ENCODE peak calls at places on chromosomes 5 and 9, in five cellular contexts. H is T-helper 17 cell; X is AG10803; K is naive thymus-derived CD4-positive, alpha-beta T cell; S is amniotic stem cell. G is an unnamed sample.

GRCh38 chr9:116712781-116713180 is 25.7 kb downstream of the TRIM32 start:
- DNase-seq in H (no peak), X (no peak), K (no peak), S (no peak), G (no peak)

GRCh38 chr9:124776952-124777645 is at the start of gene OLFML2A:
- DNase-seq in H (peak; percentile 35), X (no peak), K (no peak), S (no peak), G (no peak)

GRCh38 chr9:108184941-108185340 is 670.8 kb downstream of the ACTL7B start:
- DNase-seq in H (no peak), X (peak; percentile 76), K (no peak), S (no peak), G (no peak)

GRCh38 chr9:114114364-114114763 is 15.3 kb upstream of the KIF12 start:
- DNase-seq in H (no peak), X (peak; percentile 23), K (no peak), S (no peak), G (no peak)

GRCh38 chr5:95262933-95263660 is 21.8 kb downstream of the MCTP1 start:
- DNase-seq in H (no peak), X (no peak), K (no peak), S (no peak), G (no peak)

GRCh38 chr9:128082173-128082572 is 14.1 kb downstream of the SLC25A25 start:
- DNase-seq in H (no peak), X (no peak), K (no peak), S (no peak), G (no peak)

GRCh38 chr9:93028448-93029006 is 30.0 kb upstream of the SUSD3 start:
- DNase-seq in H (peak; percentile 61), X (no peak), K (peak; percentile 79), S (no peak), G (no peak)

GRCh38 chr5:80408976-80409926 is 1.4 kb downstream of the ZFYVE16 start:
- DNase-seq in H (no peak), X (peak; percentile 5), K (no peak), S (no peak), G (no peak)

GRCh38 chr5:33460210-33460609 is 19.4 kb downstream of the TARS1 start:
- DNase-seq in H (no peak), X (no peak), K (no peak), S (no peak), G (no peak)

GRCh38 chr5:139652788-139653241 is 4.7 kb downstream of the CXXC5 start:
- DNase-seq in H (no peak), X (no peak), K (no peak), S (no peak), G (no peak)

GRCh38 chr9:134619983-134620612 is 21.5 kb upstream of the COL5A1 start:
- DNase-seq in H (no peak), X (no peak), K (no peak), S (no peak), G (no peak)

GRCh38 chr5:56815657-56816545 is 552 bp downstream of the MAP3K1 start:
- DNase-seq in H (peak; percentile 38), X (peak; percentile 40), K (peak; percentile 43), S (peak; percentile 18), G (no peak)

GRCh38 chr9:136618578-136619547 is 43.9 kb upstream of the EGFL7 start:
- DNase-seq in H (no peak), X (no peak), K (no peak), S (no peak), G (no peak)

GRCh38 chr9:137269231-137269772 is 8.2 kb upstream of the TOR4A start:
- DNase-seq in H (no peak), X (peak; percentile 32), K (no peak), S (no peak), G (no peak)

GRCh38 chr9:22169243-22169642 is 160.1 kb upstream of the CDKN2B start:
- DNase-seq in H (no peak), X (peak; percentile 41), K (no peak), S (peak; percentile 16), G (no peak)

GRCh38 chr5:114377946-114378345 is 16.1 kb downstream of the KCNN2 start:
- DNase-seq in H (no peak), X (no peak), K (no peak), S (no peak), G (no peak)

GRCh38 chr5:27702339-27702820 is 664.0 kb upstream of the CDH9 start:
- DNase-seq in H (no peak), X (peak; percentile 0), K (no peak), S (no peak), G (no peak)

GRCh38 chr5:160021818-160022446 is 13.0 kb downstream of the TTC1 start:
- DNase-seq in H (peak; percentile 27), X (peak; percentile 70), K (peak; percentile 76), S (peak; percentile 57), G (peak; percentile 42)

GRCh38 chr5:32866138-32866537 is 155.0 kb downstream of the NPR3 start:
- DNase-seq in H (no peak), X (peak; percentile 41), K (no peak), S (no peak), G (peak; percentile 31)

GRCh38 chr9:130423272-130423671 is 21.5 kb upstream of the ASS1 start:
- DNase-seq in H (no peak), X (no peak), K (no peak), S (no peak), G (no peak)

GRCh38 chr5:173884402-173885053 is 3.6 kb upstream of the CPEB4 start:
- DNase-seq in H (peak; percentile 43), X (no peak), K (no peak), S (no peak), G (no peak)

GRCh38 chr5:88734191-88734640 is 148.8 kb downstream of the MEF2C start:
- DNase-seq in H (no peak), X (no peak), K (no peak), S (no peak), G (no peak)

G was measured in AG09319.